ENCODE peak calls at places on chromosomes 13 and 19, in five cellular contexts. W is GM12878, F is kidney, A is cardiac muscle cell, Y is mucosa of descending colon. I is an unnamed sample. For H3K4me1 and H3K9me3, the result is how much of the 10 kb centered on the place peaks cover.

GRCh38 chr13:107822006-107822405 is 393.3 kb downstream of the LIG4 start:
- DNase-seq in W (no peak), A (no peak), Y (no peak), F (no peak), I (no peak)

GRCh38 chr19:14449321-14449720 is 16.2 kb downstream of the PKN1 start:
- DNase-seq in A (no peak), W (no peak), Y (no peak), F (no peak), I (no peak)

GRCh38 chr13:67036694-67037093 is 193.4 kb downstream of the PCDH9 start:
- DNase-seq in W (no peak), Y (no peak), A (no peak), F (no peak), I (no peak)

GRCh38 chr13:40043759-40044158 is 388.3 kb downstream of the COG6 start:
- DNase-seq in Y (no peak), A (no peak), F (no peak), W (no peak), I (no peak)

GRCh38 chr19:42197375-42197817 is 20.1 kb downstream of the DEDD2 start:
- DNase-seq in W (no peak), A (no peak), Y (peak), F (peak), I (no peak)

GRCh38 chr13:62793850-62794249 is 1378.2 kb upstream of the PCDH20 start:
- DNase-seq in W (no peak), A (no peak), Y (no peak), F (no peak), I (no peak)

GRCh38 chr19:52221831-52222375 is 32.1 kb downstream of the PPP2R1A start:
- DNase-seq in Y (no peak), W (no peak), A (no peak), F (no peak), I (no peak)

GRCh38 chr19:12828494-12828893 is 5.9 kb downstream of the RTBDN start:
- DNase-seq in F (no peak), A (peak), W (no peak), Y (peak), I (no peak)

GRCh38 chr13:100209857-100210580 is 121.1 kb downstream of the PCCA start:
- DNase-seq in Y (no peak), F (no peak), A (no peak), W (no peak), I (no peak)

GRCh38 chr19:39265321-39265916 is 2.8 kb upstream of the IFNL2 start:
- DNase-seq in F (peak), A (no peak), Y (no peak), W (no peak), I (no peak)

GRCh38 chr13:99113351-99113750 is 87.3 kb upstream of the UBAC2 start:
- DNase-seq in W (no peak), A (no peak), Y (no peak), F (no peak), I (no peak)

GRCh38 chr19:2575734-2576481 is 100.0 kb downstream of the GADD45B start:
- DNase-seq in A (no peak), F (peak), Y (peak), W (no peak), I (peak)

GRCh38 chr13:24683833-24684599 is 3.8 kb downstream of the ATP12A start:
- DNase-seq in Y (peak), W (no peak), A (peak), F (no peak), I (peak)

GRCh38 chr19:44890366-44891015 is 563 bp upstream of the TOMM40 start:
- DNase-seq in W (peak), A (no peak), F (no peak), Y (peak), I (no peak)

GRCh38 chr13:98820744-98821371 is 68.4 kb upstream of the SLC15A1 start:
- DNase-seq in Y (no peak), F (no peak), W (no peak), A (no peak), I (no peak)

GRCh38 chr19:14979498-14980255 is at the start of gene SLC1A6:
- DNase-seq in W (no peak), F (no peak), Y (no peak), A (peak), I (no peak)

GRCh38 chr19:55249841-55250240 is 9.0 kb downstream of the PPP6R1 start:
- DNase-seq in Y (no peak), W (no peak), A (no peak), F (no peak), I (no peak)
- H3K4me1 ChIP-seq in Y (under half), W (under half), A (under half), F (under half), I (half or more)

GRCh38 chr19:36963262-36963661 is 47.1 kb downstream of the ZNF568 start:
- DNase-seq in F (no peak), A (no peak), W (no peak), Y (no peak), I (no peak)

GRCh38 chr19:36962346-36962745 is 46.2 kb downstream of the ZNF568 start:
- DNase-seq in W (no peak), F (no peak), Y (no peak), A (no peak), I (no peak)
- H3K9me3 ChIP-seq in W (under half), F (under half), Y (half or more), A (under half), I (half or more)

DNA sequence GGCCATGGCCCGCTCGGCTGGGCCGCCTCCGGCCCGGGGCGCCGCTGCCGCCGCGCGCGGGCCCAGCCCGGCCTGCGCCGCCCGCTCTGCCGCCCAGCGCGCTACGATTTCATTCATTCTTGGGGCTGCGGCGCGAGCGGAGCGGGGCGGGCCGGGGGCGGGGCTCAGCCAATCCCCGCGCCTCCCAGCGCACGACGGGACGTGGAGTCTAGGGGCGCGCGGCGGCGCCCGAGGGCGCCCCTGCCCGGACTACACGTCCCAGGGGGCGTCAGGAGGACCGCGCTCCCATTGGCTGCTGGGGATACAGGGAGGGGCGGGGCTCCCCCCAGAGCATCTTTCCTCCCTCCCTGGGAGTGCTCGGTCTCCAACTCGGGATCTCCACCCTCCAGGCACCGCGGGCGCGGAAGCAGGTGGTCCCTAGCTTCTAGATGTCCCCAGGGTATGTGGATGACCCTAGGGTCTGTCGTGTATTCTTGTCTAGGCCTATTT is 5.6 kb upstream of the DPF1 start:
- DNase-seq in Y (peak), F (no peak), A (peak), W (no peak), I (peak)
- H3K4me3 ChIP-seq in Y (no peak), F (no peak), A (peak), W (no peak), I (peak)

GRCh38 chr13:44303681-44304432 is 69.8 kb upstream of the SERP2 start:
- DNase-seq in F (peak), Y (no peak), W (no peak), A (no peak), I (peak)

GRCh38 chr13:44302233-44302632 is 71.4 kb upstream of the SERP2 start:
- DNase-seq in Y (no peak), W (no peak), A (no peak), F (no peak), I (no peak)

GRCh38 chr13:44301639-44302015 is 72.0 kb upstream of the SERP2 start:
- DNase-seq in W (no peak), A (no peak), Y (no peak), F (no peak), I (no peak)

GRCh38 chr13:44304433-44304725 is 69.2 kb upstream of the SERP2 start:
- DNase-seq in A (no peak), W (no peak), F (no peak), Y (no peak), I (no peak)

DNA sequence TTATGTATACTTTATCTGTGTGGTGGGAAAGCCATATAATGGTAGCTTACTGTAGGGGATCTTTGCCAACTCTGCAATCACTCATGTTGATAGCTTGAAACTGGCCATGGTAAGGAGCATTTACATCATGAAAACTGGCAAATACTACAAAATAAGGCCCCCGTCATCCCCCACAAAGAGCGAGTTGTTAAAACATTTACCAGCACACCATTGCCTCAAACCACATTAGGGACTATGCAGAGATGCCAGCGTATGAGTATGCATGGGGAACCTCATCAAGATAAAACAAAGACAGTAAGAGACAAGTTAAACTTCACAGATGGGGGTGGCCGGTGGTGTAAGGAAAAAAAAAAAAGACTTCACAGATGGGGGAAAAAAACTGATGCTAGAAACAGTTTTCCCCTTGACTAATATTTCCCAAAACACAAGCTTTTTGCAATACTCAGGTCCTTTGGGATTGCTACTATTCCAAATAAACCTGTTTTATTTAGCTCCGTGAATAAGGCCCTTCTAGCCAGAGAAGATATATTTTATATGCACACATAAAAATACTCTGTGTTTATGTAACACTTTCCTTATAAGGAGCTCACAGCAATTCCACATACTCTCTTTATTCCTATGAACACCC is 70.6 kb upstream of the SERP2 start:
- DNase-seq in A (no peak), W (no peak), F (no peak), Y (no peak), I (no peak)
- H3K4me1 ChIP-seq in A (under half), W (under half), F (under half), Y (under half), I (half or more)

DNA sequence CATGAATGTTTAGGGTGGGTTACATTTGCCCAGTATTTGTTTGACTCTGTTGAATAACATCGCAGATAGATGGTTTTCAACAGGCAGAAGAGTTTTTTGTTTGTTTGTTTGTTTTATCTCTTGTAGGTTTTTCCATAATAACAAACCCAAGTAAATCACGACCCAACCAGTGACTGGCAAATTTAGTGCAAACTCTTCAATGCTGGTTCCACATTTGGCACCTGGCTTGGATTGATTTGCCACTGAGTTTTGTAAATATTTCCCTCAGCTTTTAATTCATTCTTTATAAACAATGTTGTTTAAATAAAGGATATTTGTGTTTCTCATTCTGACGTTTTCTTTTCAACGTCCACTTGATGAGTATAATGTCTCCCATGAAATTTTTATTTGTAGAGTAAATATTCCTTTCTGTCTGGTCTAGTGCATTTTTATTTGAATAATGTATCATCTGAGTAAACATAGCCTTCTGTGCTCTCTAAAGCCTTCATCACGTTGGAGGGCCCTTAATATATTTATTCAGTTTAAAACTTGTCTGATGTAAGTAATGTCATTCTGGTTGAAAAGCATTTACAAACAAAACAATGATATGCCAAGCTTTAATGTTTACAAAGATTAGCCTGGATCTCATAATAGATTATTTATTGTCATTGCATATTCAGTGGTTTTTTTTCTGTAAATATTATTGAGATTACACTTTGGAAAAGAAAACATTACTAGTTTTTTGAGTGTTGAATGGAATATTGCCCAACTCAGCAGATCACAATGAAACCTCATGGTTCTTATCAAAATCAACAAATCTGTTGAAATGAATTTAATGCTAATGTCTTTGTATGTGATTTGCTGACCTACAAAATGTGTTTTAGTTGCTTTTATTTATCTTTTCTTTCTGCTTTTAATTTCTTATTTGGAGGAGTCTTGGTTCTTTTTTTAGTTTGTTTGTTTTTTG is 90.4 kb upstream of the PEG3 start:
- DNase-seq in A (no peak), Y (no peak), F (no peak), W (no peak), I (no peak)
- H3K9me3 ChIP-seq in A (under half), Y (half or more), F (under half), W (under half), I (under half)

DNA sequence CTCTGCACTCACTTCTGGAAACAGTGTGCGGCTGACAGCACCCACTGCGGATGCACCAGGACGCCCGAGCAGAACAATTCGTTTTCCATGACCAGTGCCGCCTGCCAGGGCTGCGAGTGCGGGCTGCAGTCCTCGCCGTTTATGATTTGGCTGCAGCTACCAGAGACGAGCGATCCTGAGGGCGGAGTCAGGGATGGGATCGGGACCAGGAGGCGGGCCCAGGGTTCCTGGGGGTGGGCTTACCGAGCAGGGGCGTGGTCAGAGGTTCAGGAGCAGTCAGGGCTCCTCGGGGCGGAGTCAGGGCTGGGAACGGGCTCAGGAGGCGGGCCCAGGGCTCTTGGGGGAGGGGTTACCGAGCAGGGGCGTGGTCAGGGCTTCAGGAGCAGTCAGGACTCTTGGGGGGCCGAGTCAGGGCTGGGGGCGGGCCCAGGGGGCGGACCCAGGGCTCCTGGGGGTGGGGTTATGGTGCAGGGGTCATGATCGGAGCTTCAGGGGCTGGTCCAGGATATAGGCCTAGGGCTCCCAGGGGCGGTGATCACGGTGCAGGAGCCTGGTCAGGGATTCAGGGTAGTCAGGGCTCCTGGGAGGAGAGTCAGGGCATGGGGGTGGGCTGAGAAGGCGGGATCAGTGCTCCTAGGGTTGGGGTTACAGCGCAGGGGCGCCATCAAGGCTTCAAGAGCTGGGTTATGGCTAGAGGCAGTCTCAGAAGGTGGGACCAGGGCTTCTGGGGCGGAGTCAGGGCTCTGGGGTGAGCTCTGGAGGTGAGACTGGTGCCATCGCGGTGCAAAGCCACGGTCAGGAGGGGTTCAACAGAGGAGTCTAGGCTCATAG is 1.7 kb downstream of the KLK4 start:
- DNase-seq in A (peak), Y (peak), W (no peak), F (no peak), I (no peak)
- H3K4me3 ChIP-seq in A (no peak), Y (no peak), W (peak), F (no peak), I (no peak)

DNA sequence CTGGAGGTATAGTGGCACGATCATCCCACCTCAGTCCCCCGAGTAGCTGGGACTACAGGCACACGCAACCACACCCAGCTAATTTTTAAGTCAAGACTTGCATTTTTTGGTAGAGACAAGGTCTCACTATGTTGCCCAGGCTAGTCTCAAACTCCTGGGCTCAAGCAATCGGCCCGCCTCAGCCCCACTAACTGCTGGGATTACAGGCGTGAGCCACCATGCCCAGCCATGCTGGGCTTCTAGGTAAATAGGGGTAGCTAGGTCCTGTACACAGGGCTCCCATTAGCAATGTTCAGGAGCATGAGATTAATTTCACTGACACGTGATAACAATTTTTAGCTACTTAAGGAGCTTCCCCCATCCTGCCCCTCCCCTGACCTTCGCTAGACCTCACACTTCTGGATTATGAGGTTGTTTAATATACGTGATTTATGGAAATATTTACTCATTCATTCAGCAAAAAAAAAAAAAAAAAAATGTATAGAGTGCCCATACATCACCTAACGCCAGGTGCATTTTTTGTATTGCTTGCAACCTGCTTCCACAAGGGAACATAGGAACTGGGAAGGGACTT is 19.2 kb downstream of the TMEM272 start:
- DNase-seq in Y (no peak), W (no peak), A (no peak), F (no peak), I (no peak)
- H3K4me1 ChIP-seq in Y (under half), W (under half), A (under half), F (under half), I (half or more)

GRCh38 chr19:19858751-19859150 is 6.9 kb upstream of the ZNF253 start:
- DNase-seq in A (no peak), F (no peak), Y (no peak), W (no peak), I (no peak)

GRCh38 chr19:19865750-19866598 is at the start of gene ZNF253:
- DNase-seq in F (peak), A (peak), Y (peak), W (peak), I (peak)

GRCh38 chr19:19866599-19867248 is 1.0 kb downstream of the ZNF253 start:
- DNase-seq in Y (peak), F (no peak), A (peak), W (peak), I (no peak)

GRCh38 chr19:19860756-19861390 is 4.8 kb upstream of the ZNF253 start:
- DNase-seq in F (no peak), A (peak), W (no peak), Y (peak), I (no peak)
- H3K9me3 ChIP-seq in F (under half), A (under half), W (under half), Y (under half), I (under half)